ENCODE peak calls at places on chromosomes 7 and 10, in five cellular contexts. One of them, this sample, is unnamed.

GRCh38 chr10:30070001-30070759 is 10.8 kb upstream of the JCAD start:
- DNase-seq in GM23338: no peak
- DNase-seq in HL-60: no peak
- DNase-seq in A549: no peak
- DNase-seq in HCT116: no peak
- DNase-seq in this sample: no peak

GRCh38 chr10:99854860-99855259 is 72.4 kb downstream of the ABCC2 start:
- DNase-seq in GM23338: peak; percentile 69
- DNase-seq in HL-60: no peak
- DNase-seq in A549: peak; percentile 41
- DNase-seq in HCT116: peak; percentile 51
- DNase-seq in this sample: no peak

GRCh38 chr7:30984359-30985107 is 20.8 kb downstream of the GHRHR start:
- DNase-seq in GM23338: peak; percentile 80
- DNase-seq in HL-60: no peak
- DNase-seq in A549: no peak
- DNase-seq in HCT116: peak; percentile 34
- DNase-seq in this sample: no peak

GRCh38 chr10:59831658-59832503 is 74.5 kb downstream of the CCDC6 start:
- DNase-seq in GM23338: no peak
- DNase-seq in HL-60: no peak
- DNase-seq in A549: no peak
- DNase-seq in HCT116: no peak
- DNase-seq in this sample: no peak

GRCh38 chr7:157271991-157272324 is 64.8 kb upstream of the DNAJB6 start:
- DNase-seq in GM23338: no peak
- DNase-seq in HL-60: no peak
- DNase-seq in A549: no peak
- DNase-seq in HCT116: no peak
- DNase-seq in this sample: no peak

GRCh38 chr7:151814400-151814914 is 62.5 kb downstream of the PRKAG2 start:
- DNase-seq in GM23338: peak; percentile 39
- DNase-seq in HL-60: no peak
- DNase-seq in A549: no peak
- DNase-seq in HCT116: no peak
- DNase-seq in this sample: no peak

GRCh38 chr7:91692800-91693199 is 187.7 kb downstream of the MTERF1 start:
- DNase-seq in GM23338: no peak
- DNase-seq in HL-60: no peak
- DNase-seq in A549: no peak
- DNase-seq in HCT116: no peak
- DNase-seq in this sample: no peak

GRCh38 chr7:98211676-98212531 is 665 bp downstream of the BHLHA15 start:
- DNase-seq in GM23338: peak; percentile 38
- DNase-seq in HL-60: no peak
- DNase-seq in A549: no peak
- DNase-seq in HCT116: no peak
- DNase-seq in this sample: no peak

GRCh38 chr10:35668865-35669650 is 27.0 kb upstream of the FZD8 start:
- DNase-seq in GM23338: peak; percentile 56
- DNase-seq in HL-60: no peak
- DNase-seq in A549: no peak
- DNase-seq in HCT116: no peak
- DNase-seq in this sample: no peak

GRCh38 chr7:127252380-127252718 is 392 bp downstream of the GRM8 start:
- DNase-seq in GM23338: peak; percentile 25
- DNase-seq in HL-60: no peak
- DNase-seq in A549: no peak
- DNase-seq in HCT116: no peak
- DNase-seq in this sample: no peak

GRCh38 chr7:47456210-47456955 is 125.5 kb downstream of the TNS3 start:
- DNase-seq in GM23338: no peak
- DNase-seq in HL-60: no peak
- DNase-seq in A549: no peak
- DNase-seq in HCT116: no peak
- DNase-seq in this sample: no peak

GRCh38 chr7:47454066-47454950 is 127.6 kb downstream of the TNS3 start:
- DNase-seq in GM23338: no peak
- DNase-seq in HL-60: no peak
- DNase-seq in A549: no peak
- DNase-seq in HCT116: no peak
- DNase-seq in this sample: no peak

GRCh38 chr7:47458057-47458456 is 123.9 kb downstream of the TNS3 start:
- DNase-seq in GM23338: no peak
- DNase-seq in HL-60: no peak
- DNase-seq in A549: no peak
- DNase-seq in HCT116: no peak
- DNase-seq in this sample: no peak

GRCh38 chr7:47454961-47455871 is 126.7 kb downstream of the TNS3 start:
- DNase-seq in GM23338: no peak
- DNase-seq in HL-60: no peak
- DNase-seq in A549: no peak
- DNase-seq in HCT116: no peak
- DNase-seq in this sample: no peak

DNA sequence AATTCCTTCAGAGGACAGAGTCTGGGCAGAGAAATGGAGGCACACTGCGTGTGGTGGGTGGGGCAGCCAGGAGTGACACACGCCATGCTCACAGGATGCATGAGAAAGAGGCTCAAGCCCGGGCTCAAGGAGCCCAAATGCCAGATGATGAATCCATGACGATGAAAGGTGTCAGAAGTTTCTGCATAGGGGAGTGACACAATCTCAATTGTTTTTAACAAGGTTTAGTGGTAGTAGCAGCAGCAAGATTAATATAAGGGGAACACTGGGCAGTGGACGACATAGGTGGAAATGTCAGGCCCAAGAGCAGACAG is 126.1 kb downstream of the TNS3 start:
- DNase-seq in GM23338: no peak
- DNase-seq in HL-60: no peak
- DNase-seq in A549: no peak
- DNase-seq in HCT116: no peak
- DNase-seq in this sample: no peak
- TF ChIP-seq REST in GM23338: no peak
- TF ChIP-seq REST in HL-60: no peak
- TF ChIP-seq REST in A549: no peak
- TF ChIP-seq REST in HCT116: no peak
- TF ChIP-seq REST in this sample: no peak

GRCh38 chr10:112721080-112721698 is 228.9 kb upstream of the TCF7L2 start:
- DNase-seq in GM23338: peak; percentile 72
- DNase-seq in HL-60: no peak
- DNase-seq in A549: peak; percentile 69
- DNase-seq in HCT116: peak; percentile 51
- DNase-seq in this sample: peak; percentile 21
- TF ChIP-seq REST in GM23338: no peak
- TF ChIP-seq REST in HL-60: no peak
- TF ChIP-seq REST in A549: no peak
- TF ChIP-seq REST in HCT116: no peak
- TF ChIP-seq REST in this sample: no peak

DNA sequence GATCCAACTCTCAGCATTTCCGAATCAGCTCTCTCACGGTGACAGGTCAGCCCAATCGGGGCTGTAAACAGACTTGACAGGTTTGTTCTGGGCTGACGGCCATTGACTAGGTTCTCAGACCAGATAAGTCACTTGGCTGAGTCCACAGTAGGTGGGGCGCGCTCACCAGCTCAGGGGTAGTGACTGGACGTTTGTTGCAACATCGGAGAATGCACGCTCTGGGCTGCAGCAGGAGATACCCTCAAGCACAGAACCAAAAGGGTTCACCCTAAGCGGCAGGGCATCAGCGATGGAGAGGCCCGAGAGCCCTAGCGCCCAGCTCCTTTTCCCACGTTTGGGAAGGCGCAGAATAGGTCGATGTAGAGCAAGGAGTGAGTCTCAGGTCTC is 1.8 kb downstream of the KLLN start:
- DNase-seq in GM23338: peak; percentile 63
- DNase-seq in HL-60: peak; percentile 81
- DNase-seq in A549: no peak
- DNase-seq in HCT116: no peak
- DNase-seq in this sample: peak; percentile 47
- TF ChIP-seq REST in GM23338: no peak
- TF ChIP-seq REST in HL-60: no peak
- TF ChIP-seq REST in A549: no peak
- TF ChIP-seq REST in HCT116: no peak
- TF ChIP-seq REST in this sample: no peak

GRCh38 chr10:78343266-78343665 is 309.6 kb downstream of the RPS24 start:
- DNase-seq in GM23338: no peak
- DNase-seq in HL-60: no peak
- DNase-seq in A549: no peak
- DNase-seq in HCT116: no peak
- DNase-seq in this sample: no peak
- TF ChIP-seq REST in GM23338: no peak
- TF ChIP-seq REST in HL-60: no peak
- TF ChIP-seq REST in A549: no peak
- TF ChIP-seq REST in HCT116: no peak
- TF ChIP-seq REST in this sample: no peak

DNA sequence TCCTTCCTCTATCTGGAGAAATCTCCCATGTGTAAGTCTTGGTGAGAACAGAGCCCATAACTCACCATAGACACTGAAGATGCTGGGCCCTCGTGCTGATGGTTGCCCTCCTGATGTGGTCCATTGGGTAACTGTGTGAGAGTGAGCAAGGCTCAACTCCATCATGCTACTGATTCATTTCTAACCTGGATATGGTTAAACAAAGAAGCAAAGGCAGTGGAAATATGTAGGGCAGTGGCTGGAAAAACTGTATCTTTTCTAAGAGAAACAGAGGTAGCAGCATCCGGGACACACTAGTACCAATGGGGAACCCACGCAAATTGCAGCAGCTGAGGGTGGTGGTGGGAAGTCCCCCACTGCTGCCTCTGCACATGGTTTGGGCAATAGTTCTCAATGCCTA is 221.7 kb downstream of the KLF6 start:
- DNase-seq in GM23338: no peak
- DNase-seq in HL-60: no peak
- DNase-seq in A549: no peak
- DNase-seq in HCT116: no peak
- DNase-seq in this sample: no peak
- TF ChIP-seq REST in GM23338: no peak
- TF ChIP-seq REST in HL-60: no peak
- TF ChIP-seq REST in A549: no peak
- TF ChIP-seq REST in HCT116: no peak
- TF ChIP-seq REST in this sample: no peak

DNA sequence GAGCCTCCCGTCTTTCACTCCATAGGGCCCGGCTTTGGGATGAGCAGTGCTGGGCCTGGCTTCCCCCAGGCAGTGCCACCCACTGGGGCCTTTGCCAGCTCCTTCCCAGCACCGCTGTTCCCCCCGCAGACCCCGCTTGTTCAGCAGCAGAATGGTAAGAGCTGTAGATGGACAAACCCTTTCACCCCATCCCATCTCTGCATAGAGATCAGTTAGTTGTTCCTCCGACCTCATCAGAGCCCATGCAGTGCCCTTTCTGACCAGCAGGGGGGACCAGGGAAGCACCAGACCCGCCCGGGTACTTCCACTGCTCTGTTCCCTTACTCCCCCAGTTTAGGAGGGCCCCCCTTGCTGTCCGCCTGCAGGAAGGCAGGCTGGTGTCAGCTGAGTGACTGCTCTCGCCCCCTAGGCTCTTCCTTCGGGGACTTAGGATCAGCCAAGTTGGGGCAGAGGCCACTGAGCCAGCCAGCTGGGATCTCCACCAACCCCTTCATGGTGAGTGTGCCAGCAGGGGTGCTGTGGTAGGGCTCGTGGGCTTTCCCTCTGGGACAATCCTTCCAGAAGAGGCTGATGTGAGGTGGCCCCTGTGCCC is 9.8 kb downstream of the SAP25 start:
- DNase-seq in GM23338: peak; percentile 96
- DNase-seq in HL-60: peak; percentile 68
- DNase-seq in A549: peak; percentile 84
- DNase-seq in HCT116: no peak
- DNase-seq in this sample: no peak
- TF ChIP-seq REST in GM23338: no peak
- TF ChIP-seq REST in HL-60: no peak
- TF ChIP-seq REST in A549: no peak
- TF ChIP-seq REST in HCT116: no peak
- TF ChIP-seq REST in this sample: no peak

GRCh38 chr10:97334370-97335175 is at the start of gene FRAT2:
- DNase-seq in GM23338: peak; percentile 94
- DNase-seq in HL-60: peak; percentile 90
- DNase-seq in A549: peak; percentile 91
- DNase-seq in HCT116: peak; percentile 79
- DNase-seq in this sample: peak; percentile 47

GRCh38 chr10:97335188-97335619 is 675 bp upstream of the FRAT2 start:
- DNase-seq in GM23338: peak; percentile 71
- DNase-seq in HL-60: no peak
- DNase-seq in A549: no peak
- DNase-seq in HCT116: no peak
- DNase-seq in this sample: no peak

GRCh38 chr10:97332586-97333350 is 1.8 kb downstream of the FRAT2 start:
- DNase-seq in GM23338: peak; percentile 59
- DNase-seq in HL-60: peak; percentile 58
- DNase-seq in A549: no peak
- DNase-seq in HCT116: no peak
- DNase-seq in this sample: no peak

GRCh38 chr10:97333601-97334369 is 744 bp downstream of the FRAT2 start:
- DNase-seq in GM23338: peak; percentile 48
- DNase-seq in HL-60: peak; percentile 70
- DNase-seq in A549: no peak
- DNase-seq in HCT116: no peak
- DNase-seq in this sample: no peak

DNA sequence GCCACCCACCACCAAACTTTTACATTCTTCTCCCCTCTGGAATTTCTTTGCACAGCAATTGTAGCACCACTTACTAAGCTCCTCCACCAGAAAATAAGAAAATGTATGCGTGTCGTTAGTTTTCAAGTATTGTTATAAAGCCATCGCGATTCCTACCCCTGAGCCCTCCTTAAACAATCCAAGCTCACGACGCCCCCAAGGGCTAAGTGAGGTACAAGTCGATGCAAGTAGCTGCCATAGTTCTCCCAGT is 1.3 kb downstream of the FRAT2 start:
- DNase-seq in GM23338: peak; percentile 76
- DNase-seq in HL-60: no peak
- DNase-seq in A549: no peak
- DNase-seq in HCT116: no peak
- DNase-seq in this sample: no peak
- TF ChIP-seq REST in GM23338: no peak
- TF ChIP-seq REST in HL-60: no peak
- TF ChIP-seq REST in A549: no peak
- TF ChIP-seq REST in HCT116: no peak
- TF ChIP-seq REST in this sample: no peak

DNA sequence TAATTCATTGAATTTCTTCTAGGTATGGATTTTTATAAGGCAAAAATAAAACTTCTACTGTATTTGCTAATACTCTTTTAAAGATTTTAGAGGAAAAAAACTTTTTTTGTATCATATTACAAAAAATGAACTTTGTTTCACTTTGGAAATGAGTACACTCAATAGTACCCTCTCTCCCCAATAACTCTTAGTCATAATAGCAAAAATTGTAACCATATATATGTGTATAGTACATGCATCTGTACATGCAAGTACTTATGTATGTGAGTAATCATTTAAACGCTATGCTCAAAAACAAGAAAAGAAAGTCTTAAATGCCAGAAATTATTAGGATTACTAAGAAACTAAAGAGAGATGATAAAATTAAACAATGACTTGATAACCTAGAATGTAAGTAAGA is 95.9 kb upstream of the HGF start:
- DNase-seq in GM23338: no peak
- DNase-seq in HL-60: no peak
- DNase-seq in A549: no peak
- DNase-seq in HCT116: no peak
- DNase-seq in this sample: no peak
- TF ChIP-seq REST in GM23338: no peak
- TF ChIP-seq REST in HL-60: no peak
- TF ChIP-seq REST in A549: no peak
- TF ChIP-seq REST in HCT116: no peak
- TF ChIP-seq REST in this sample: no peak

This sample was measured in GM12878.